ENCODE peak calls at places on chromosomes 5 and 9, in six cellular contexts. R, A, B, Y, M and X are unnamed samples. For H3K4me1, the result is how much of the 10 kb centered on the place peaks cover.

GRCh38 chr9:128296340-128297220 is 20.5 kb downstream of the SWI5 start:
- DNase-seq in A (no peak), B (no peak), R (no peak), Y (no peak), M (no peak), X (no peak)

GRCh38 chr5:157682257-157682656 is 10.9 kb downstream of the C5orf52 start:
- DNase-seq in B (no peak), A (no peak), M (no peak), Y (no peak), R (no peak), X (no peak)

GRCh38 chr5:150517272-150518152 is 9.6 kb downstream of the NDST1 start:
- DNase-seq in R (no peak), A (no peak), Y (no peak), B (no peak), M (peak), X (peak)

GRCh38 chr9:103397868-103398600 is 402.9 kb downstream of the CYLC2 start:
- DNase-seq in Y (no peak), M (no peak), R (no peak), B (no peak), A (no peak), X (no peak)

GRCh38 chr5:34691326-34691725 is 35.2 kb downstream of the RAI14 start:
- DNase-seq in M (no peak), A (no peak), Y (no peak), B (no peak), R (no peak), X (no peak)

GRCh38 chr9:134986957-134987356 is 69.2 kb upstream of the FCN1 start:
- DNase-seq in M (no peak), A (no peak), Y (no peak), R (no peak), B (no peak), X (no peak)

GRCh38 chr5:125326114-125326513 is 579.7 kb upstream of the ZNF608 start:
- DNase-seq in Y (peak), B (peak), A (peak), R (no peak), M (no peak), X (peak)

GRCh38 chr9:105053209-105053652 is 125.3 kb upstream of the ABCA1 start:
- DNase-seq in M (no peak), B (peak), R (no peak), Y (peak), A (no peak), X (no peak)

GRCh38 chr5:17309462-17309861 is 92.0 kb downstream of the BASP1 start:
- DNase-seq in R (no peak), B (no peak), M (no peak), Y (no peak), A (no peak), X (no peak)

GRCh38 chr5:68087866-68088265 is 127.7 kb upstream of the PIK3R1 start:
- DNase-seq in A (no peak), B (no peak), M (no peak), Y (no peak), R (no peak), X (no peak)

GRCh38 chr9:114048533-114049452 is 29.3 kb downstream of the AMBP start:
- DNase-seq in B (no peak), R (no peak), A (no peak), M (peak), Y (no peak), X (no peak)

GRCh38 chr5:141199359-141200235 is at the start of gene PCDHB11:
- DNase-seq in A (no peak), Y (no peak), R (no peak), B (no peak), M (no peak), X (no peak)

GRCh38 chr9:100689635-100690034 is 111.8 kb downstream of the CAVIN4 start:
- DNase-seq in A (no peak), R (no peak), M (no peak), B (no peak), Y (no peak), X (no peak)

GRCh38 chr5:60585618-60586017 is 114.3 kb downstream of the DEPDC1B start:
- DNase-seq in R (no peak), M (no peak), A (no peak), B (no peak), Y (no peak), X (no peak)

GRCh38 chr9:130191749-130192120 is 19.5 kb downstream of the NCS1 start:
- DNase-seq in Y (no peak), R (no peak), A (no peak), M (no peak), B (no peak), X (no peak)

GRCh38 chr9:130187523-130187846 is 15.3 kb downstream of the NCS1 start:
- DNase-seq in Y (no peak), M (no peak), R (no peak), B (no peak), A (no peak), X (no peak)

GRCh38 chr9:130191068-130191748 is 19.0 kb downstream of the NCS1 start:
- DNase-seq in A (no peak), R (no peak), M (no peak), B (no peak), Y (no peak), X (no peak)

GRCh38 chr9:130188860-130189481 is 16.8 kb downstream of the NCS1 start:
- DNase-seq in B (no peak), Y (no peak), R (no peak), A (no peak), M (no peak), X (no peak)

GRCh38 chr9:130189840-130190239 is 17.6 kb downstream of the NCS1 start:
- DNase-seq in B (no peak), A (no peak), Y (no peak), M (no peak), R (no peak), X (no peak)
- H3K4me1 ChIP-seq in B (under half), A (under half), Y (under half), M (under half), R (under half), X (under half)

GRCh38 chr9:99352786-99353185 is 130.7 kb downstream of the SEC61B start:
- DNase-seq in Y (no peak), R (no peak), B (no peak), M (no peak), A (no peak), X (no peak)

GRCh38 chr9:99349870-99350269 is 127.8 kb downstream of the SEC61B start:
- DNase-seq in M (no peak), A (no peak), B (no peak), R (no peak), Y (no peak), X (no peak)

GRCh38 chr9:99350461-99350860 is 128.4 kb downstream of the SEC61B start:
- DNase-seq in R (no peak), Y (no peak), A (no peak), B (no peak), M (no peak), X (no peak)

GRCh38 chr9:99353408-99353807 is 131.3 kb downstream of the SEC61B start:
- DNase-seq in B (peak), R (no peak), M (no peak), Y (peak), A (no peak), X (no peak)

GRCh38 chr9:99351647-99352046 is 129.6 kb downstream of the SEC61B start:
- DNase-seq in Y (no peak), M (no peak), B (no peak), A (no peak), R (no peak), X (no peak)
- TF ChIP-seq CTCF in Y (no peak), M (no peak), B (no peak), A (peak), R (no peak), X (peak)

GRCh38 chr5:112978836-112979235 is 2.2 kb downstream of the DCP2 start:
- DNase-seq in Y (no peak), B (no peak), M (no peak), A (no peak), R (no peak), X (no peak)
- H3K4me3 ChIP-seq in Y (no peak), B (no peak), M (peak), A (no peak), R (no peak), X (no peak)

GRCh38 chr9:588952-589351 is 252.5 kb upstream of the DMRT1 start:
- DNase-seq in M (no peak), Y (no peak), A (no peak), R (no peak), B (no peak), X (no peak)
- H3K4me1 ChIP-seq in M (under half), Y (under half), A (half or more), R (under half), B (under half), X (half or more)

DNA sequence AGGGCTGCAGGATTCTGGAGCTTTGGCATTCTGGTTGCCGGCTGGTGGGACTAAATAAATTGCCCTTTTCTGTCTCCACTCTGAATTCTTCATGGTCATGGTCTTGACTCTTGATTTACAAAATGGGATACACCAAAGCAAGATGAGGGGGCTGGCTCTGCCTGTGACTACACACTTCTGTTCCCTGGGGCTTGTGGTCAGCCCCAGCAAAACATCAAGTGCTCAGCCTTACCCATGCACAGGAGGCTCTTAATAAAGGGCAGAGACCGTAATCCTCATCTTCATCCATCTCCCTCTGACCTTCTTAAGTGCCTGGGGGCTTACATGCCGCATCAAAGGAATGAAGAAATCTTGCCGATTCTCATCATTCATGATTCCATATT is 198.0 kb downstream of the GNA14 start:
- DNase-seq in A (no peak), B (no peak), R (no peak), Y (no peak), M (no peak), X (no peak)
- TF ChIP-seq CTCF in A (no peak), B (no peak), R (no peak), Y (no peak), M (no peak), X (no peak)

GRCh38 chr5:93607367-93608258 is 24.6 kb downstream of the NR2F1 start:
- DNase-seq in Y (peak), M (no peak), B (no peak), A (peak), R (no peak), X (no peak)
- H3K4me3 ChIP-seq in Y (no peak), M (peak), B (no peak), A (no peak), R (no peak), X (peak)

GRCh38 chr9:37452611-37453010 is 12.6 kb downstream of the ZBTB5 start:
- DNase-seq in A (no peak), M (no peak), R (no peak), Y (no peak), B (no peak), X (no peak)
- H3K4me1 ChIP-seq in A (under half), M (under half), R (under half), Y (under half), B (under half), X (under half)

DNA sequence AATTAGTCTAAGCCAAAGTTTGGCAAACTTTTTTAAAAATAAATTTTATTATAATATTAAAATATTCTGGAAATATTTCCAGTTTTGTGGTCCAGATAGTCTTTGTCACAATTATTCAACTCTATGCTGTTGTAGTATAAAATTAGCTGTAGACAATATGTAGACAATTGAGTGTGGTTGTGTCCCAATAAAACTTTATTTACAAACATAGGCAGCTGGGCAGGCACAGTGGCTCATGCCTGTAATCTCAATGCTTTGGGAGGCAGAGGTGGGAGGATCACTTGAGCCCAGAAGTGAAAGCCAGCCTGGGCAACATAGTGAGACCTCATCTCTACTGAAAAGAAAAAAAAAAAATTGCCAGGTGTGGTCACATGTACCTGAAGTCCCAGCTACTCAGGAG is 150.5 kb upstream of the EPB41L4A start:
- DNase-seq in B (no peak), M (no peak), A (no peak), Y (no peak), R (no peak), X (no peak)
- TF ChIP-seq CTCF in B (no peak), M (no peak), A (no peak), Y (no peak), R (no peak), X (no peak)